ENCODE peak calls at places on chromosomes 3 and 15, in eight cellular contexts. K, S, Z, A, J, Y, X and E are unnamed samples. For H3K4me1, the result is how much of the 10 kb centered on the place peaks cover.

GRCh38 chr3:153667341-153667740 is 453.8 kb upstream of the ARHGEF26 start:
- DNase-seq in Z (no peak), A (no peak), J (peak), K (peak), Y (no peak), S (no peak), X (no peak), E (no peak)

GRCh38 chr3:119331661-119332060 is 37.5 kb downstream of the ARHGAP31 start:
- DNase-seq in S (no peak), Y (no peak), J (no peak), K (no peak), Z (no peak), A (no peak), X (no peak), E (no peak)

GRCh38 chr3:78645628-78646310 is 1122.0 kb downstream of the ROBO1 start:
- DNase-seq in S (peak), Z (peak), K (peak), J (peak), A (peak), Y (no peak), X (no peak), E (no peak)

GRCh38 chr15:52790166-52790708 is at the start of gene ONECUT1:
- DNase-seq in J (peak), A (peak), Z (no peak), X (no peak), S (no peak), K (peak), Y (no peak), E (peak)

GRCh38 chr15:69292826-69293420 is 5.8 kb upstream of the PAQR5 start:
- DNase-seq in X (no peak), S (no peak), J (no peak), Y (no peak), K (no peak), Z (no peak), A (no peak), E (no peak)

GRCh38 chr3:17047904-17048303 is 163.1 kb downstream of the PLCL2 start:
- DNase-seq in J (no peak), A (no peak), S (no peak), Z (no peak), X (no peak), K (no peak), Y (no peak), E (no peak)

GRCh38 chr15:25248583-25249235 is 190.1 kb downstream of the UBE3A start:
- DNase-seq in K (no peak), J (no peak), A (no peak), X (peak), Z (no peak), Y (peak), S (no peak), E (no peak)

GRCh38 chr15:27358751-27359434 is 387.9 kb downstream of the GABRG3 start:
- DNase-seq in K (peak), A (peak), X (no peak), J (peak), S (no peak), Z (peak), Y (no peak), E (no peak)

GRCh38 chr3:124483915-124484470 is 246.3 kb upstream of the UMPS start:
- DNase-seq in J (no peak), Z (no peak), Y (no peak), A (no peak), X (no peak), K (peak), S (no peak), E (no peak)

GRCh38 chr3:14461748-14462324 is 59.4 kb downstream of the SLC6A6 start:
- DNase-seq in J (peak), Y (no peak), K (peak), Z (no peak), X (no peak), A (peak), S (peak), E (peak)

GRCh38 chr3:141915016-141915415 is 38.6 kb downstream of the ATP1B3 start:
- DNase-seq in K (no peak), A (no peak), Y (no peak), X (no peak), S (no peak), Z (no peak), J (no peak), E (no peak)

GRCh38 chr15:65084500-65085206 is 8.1 kb downstream of the KBTBD13 start:
- DNase-seq in Y (no peak), K (no peak), J (no peak), X (no peak), Z (no peak), A (no peak), S (no peak), E (no peak)

GRCh38 chr3:167483708-167484475 is 10.1 kb upstream of the SERPINI2 start:
- DNase-seq in Z (no peak), Y (no peak), K (no peak), A (no peak), X (no peak), S (no peak), J (peak), E (no peak)

GRCh38 chr15:61989698-61990097 is 70.5 kb downstream of the VPS13C start:
- DNase-seq in S (no peak), Z (no peak), A (no peak), K (no peak), J (no peak), X (no peak), Y (no peak), E (no peak)

GRCh38 chr15:58441376-58442070 is 9.7 kb downstream of the LIPC start:
- DNase-seq in Z (no peak), X (no peak), J (no peak), S (no peak), K (peak), Y (no peak), A (no peak), E (no peak)

GRCh38 chr15:101455291-101455916 is 34.1 kb downstream of the PCSK6 start:
- DNase-seq in X (peak), A (no peak), Z (no peak), K (no peak), J (no peak), S (no peak), Y (no peak), E (no peak)

GRCh38 chr3:49358217-49358883 is at the start of gene GPX1:
- DNase-seq in X (peak), K (peak), Z (peak), A (peak), Y (peak), S (peak), J (peak), E (peak)

GRCh38 chr15:65336767-65337435 is 32.4 kb downstream of the RNU5B-1 start:
- DNase-seq in Y (no peak), X (no peak), S (no peak), A (no peak), J (no peak), Z (no peak), K (no peak), E (no peak)

GRCh38 chr15:78714890-78715289 is 73.9 kb upstream of the CHRNB4 start:
- DNase-seq in J (no peak), A (no peak), Z (no peak), Y (no peak), K (peak), S (no peak), X (no peak), E (no peak)

GRCh38 chr3:109081746-109082510 is 36.0 kb downstream of the MORC1 start:
- DNase-seq in S (peak), Y (no peak), X (no peak), A (peak), Z (peak), J (peak), K (peak), E (no peak)

GRCh38 chr3:176814252-176814651 is 383.0 kb downstream of the TBL1XR1 start:
- DNase-seq in A (peak), X (peak), K (peak), S (peak), Y (no peak), J (peak), Z (peak), E (no peak)

GRCh38 chr15:78067328-78068241 is 9.9 kb downstream of the TBC1D2B start:
- DNase-seq in S (no peak), A (no peak), J (no peak), Z (no peak), K (no peak), X (peak), Y (no peak), E (no peak)

GRCh38 chr3:171984883-171985282 is 54.5 kb upstream of the FNDC3B start:
- DNase-seq in A (no peak), K (no peak), Y (no peak), X (peak), S (no peak), Z (no peak), J (no peak), E (no peak)

GRCh38 chr15:44728576-44729393 is 7.5 kb upstream of the TRIM69 start:
- DNase-seq in J (peak), Y (peak), Z (peak), S (peak), K (peak), X (peak), A (peak), E (peak)

GRCh38 chr15:39804026-39804425 is 21.4 kb upstream of the FSIP1 start:
- DNase-seq in X (no peak), S (no peak), A (no peak), Y (no peak), K (peak), Z (no peak), J (no peak), E (no peak)

GRCh38 chr3:99348451-99348850 is 289.9 kb upstream of the COL8A1 start:
- DNase-seq in J (no peak), K (no peak), Y (no peak), A (no peak), X (no peak), Z (no peak), S (no peak), E (no peak)

GRCh38 chr15:99082798-99083197 is 22.1 kb upstream of the SYNM start:
- DNase-seq in K (no peak), Y (no peak), Z (no peak), X (no peak), S (no peak), A (no peak), J (no peak), E (no peak)

GRCh38 chr3:100230715-100231114 is 30.1 kb upstream of the TBC1D23 start:
- DNase-seq in Y (no peak), Z (no peak), K (no peak), J (no peak), S (no peak), X (no peak), A (no peak), E (no peak)

GRCh38 chr3:104825116-104825515 is 541.6 kb upstream of the ALCAM start:
- DNase-seq in K (peak), Y (no peak), X (no peak), J (peak), S (no peak), A (peak), Z (peak), E (no peak)

GRCh38 chr3:63908081-63908736 is 4.0 kb downstream of the SCAANT1 start:
- DNase-seq in K (peak), S (no peak), X (no peak), A (peak), J (peak), Z (no peak), Y (no peak), E (no peak)

GRCh38 chr3:72152551-72153476 is 367.9 kb upstream of the PROK2 start:
- DNase-seq in S (peak), X (peak), Y (peak), K (peak), Z (no peak), A (no peak), J (no peak), E (no peak)

GRCh38 chr3:152309535-152310317 is 41.0 kb downstream of the MBNL1 start:
- DNase-seq in S (no peak), K (peak), Y (no peak), X (no peak), J (no peak), Z (no peak), A (no peak), E (no peak)

GRCh38 chr15:47434641-47435040 is 282.7 kb upstream of the SEMA6D start:
- DNase-seq in S (no peak), Z (no peak), Y (no peak), J (no peak), K (peak), X (no peak), A (no peak), E (no peak)

GRCh38 chr3:59366218-59366617 is 316.4 kb upstream of the CFAP20DC start:
- DNase-seq in Y (no peak), A (no peak), Z (no peak), K (no peak), J (no peak), S (no peak), X (no peak), E (no peak)

GRCh38 chr15:71273731-71274447 is 158.6 kb downstream of the THSD4 start:
- DNase-seq in A (no peak), J (no peak), S (no peak), Y (no peak), K (no peak), X (no peak), Z (no peak), E (no peak)

GRCh38 chr15:31250033-31250432 is 76.6 kb upstream of the KLF13 start:
- DNase-seq in X (no peak), S (no peak), Z (no peak), A (no peak), K (no peak), Y (no peak), J (no peak), E (no peak)

DNA sequence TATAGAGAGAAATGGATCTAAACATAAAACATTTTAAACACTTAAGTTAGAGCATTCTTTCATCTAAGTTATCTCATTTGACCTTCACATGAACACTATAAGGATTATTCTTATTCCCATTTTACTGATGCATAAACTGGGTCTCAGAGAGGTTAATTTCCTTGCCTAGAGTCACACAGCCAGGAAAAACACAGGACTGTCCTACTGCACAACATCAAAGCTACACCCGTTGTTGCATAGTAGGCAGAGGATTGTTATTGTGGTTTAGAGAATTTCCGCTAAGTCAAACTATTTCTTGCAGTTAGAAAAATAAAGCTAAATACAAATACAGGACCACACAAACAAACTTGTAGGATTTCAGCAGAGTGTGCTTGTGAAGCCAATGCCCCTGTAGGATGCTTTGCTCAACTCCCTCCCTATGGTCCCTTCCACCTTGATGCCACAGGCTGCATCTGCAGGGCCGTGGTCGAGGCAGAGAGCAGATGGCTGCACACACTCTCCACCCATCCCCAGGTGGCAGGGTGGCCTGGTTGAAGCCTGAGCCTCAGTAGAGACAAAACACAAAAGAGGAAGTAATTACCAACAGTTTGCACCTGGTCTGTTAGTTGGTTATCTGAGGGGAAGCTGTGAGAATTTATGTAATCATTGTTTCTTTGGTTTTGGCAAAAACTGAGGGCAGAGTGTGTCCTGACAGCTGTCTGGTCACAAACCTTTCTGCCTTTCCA is 41.1 kb upstream of the SKOR1 start:
- DNase-seq in S (no peak), A (no peak), X (no peak), K (no peak), Z (no peak), Y (no peak), J (peak), E (no peak)
- H3K27ac ChIP-seq in S (no peak), A (peak), X (no peak), K (no peak), Z (no peak), Y (no peak), J (no peak), E (no peak)

GRCh38 chr3:194658477-194659242 is 13.3 kb downstream of the LSG1 start:
- DNase-seq in Z (no peak), K (no peak), X (no peak), A (no peak), S (no peak), J (no peak), Y (no peak), E (no peak)
- H3K4me1 ChIP-seq in Z (under half), K (under half), X (under half), A (under half), S (under half), J (under half), Y (under half), E (under half)

GRCh38 chr3:131694351-131694750 is 191.6 kb upstream of the MRPL3 start:
- DNase-seq in A (no peak), S (no peak), K (no peak), Y (no peak), J (no peak), Z (no peak), X (no peak), E (no peak)
- H3K27ac ChIP-seq in A (no peak), S (no peak), K (no peak), Y (no peak), J (no peak), Z (no peak), X (no peak), E (no peak)

DNA sequence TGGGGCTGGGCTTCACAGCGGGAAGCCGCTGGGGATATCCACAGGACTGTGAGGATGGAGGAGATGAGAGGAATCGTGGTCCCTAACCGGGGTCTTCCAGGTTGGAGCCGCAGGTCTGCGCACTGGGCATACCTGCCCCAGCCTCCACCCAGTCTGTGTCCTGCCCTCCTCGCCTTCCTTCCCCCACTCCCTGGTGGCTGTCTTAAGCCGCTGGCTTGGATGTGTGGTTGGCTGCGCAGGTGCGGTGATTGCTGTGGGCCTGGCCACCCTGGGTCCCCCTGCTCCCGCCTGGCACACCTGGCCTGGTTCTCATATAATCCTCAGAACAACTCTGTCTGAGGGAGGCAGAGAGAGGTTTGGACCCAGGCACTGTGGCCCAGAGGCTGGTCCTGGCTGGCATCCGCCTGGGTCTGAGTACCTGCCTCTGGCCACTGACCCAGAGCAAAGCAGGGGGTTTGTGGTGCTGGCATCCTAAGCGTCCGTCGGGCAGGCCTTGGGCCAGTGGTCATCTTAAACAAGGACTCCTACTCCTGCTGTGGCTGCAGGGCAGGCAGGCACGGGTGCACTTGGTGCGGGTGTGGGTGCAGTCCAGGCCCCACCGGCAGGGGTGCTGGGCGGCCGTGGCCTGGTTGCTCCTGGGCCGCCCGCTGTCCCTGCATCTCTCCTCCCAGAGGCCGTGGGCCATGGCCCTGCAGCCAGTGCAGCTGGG is 18.7 kb downstream of the PLXNA1 start:
- DNase-seq in Y (no peak), Z (no peak), X (no peak), K (no peak), J (no peak), A (no peak), S (no peak), E (no peak)
- H3K4me1 ChIP-seq in Y (under half), Z (under half), X (under half), K (under half), J (under half), A (under half), S (under half), E (under half)

GRCh38 chr3:111856501-111856900 is 2.6 kb upstream of the PHLDB2 start:
- DNase-seq in J (no peak), Z (no peak), X (no peak), S (no peak), Y (no peak), A (no peak), K (no peak), E (no peak)

GRCh38 chr3:111859974-111860859 is 1.2 kb downstream of the PHLDB2 start:
- DNase-seq in K (peak), J (peak), Y (peak), X (peak), S (peak), A (peak), Z (no peak), E (peak)

GRCh38 chr3:111859061-111859973 is at the start of gene PHLDB2:
- DNase-seq in X (peak), S (no peak), Y (peak), J (peak), A (peak), Z (no peak), K (peak), E (peak)

GRCh38 chr3:111857474-111857873 is 1.6 kb upstream of the PHLDB2 start:
- DNase-seq in A (no peak), Y (no peak), X (no peak), K (no peak), Z (no peak), S (no peak), J (no peak), E (no peak)

GRCh38 chr3:111858641-111859040 is 424 bp upstream of the PHLDB2 start:
- DNase-seq in K (no peak), A (peak), Y (no peak), Z (no peak), J (peak), X (no peak), S (no peak), E (no peak)
- H3K27ac ChIP-seq in K (peak), A (no peak), Y (peak), Z (no peak), J (peak), X (peak), S (peak), E (peak)

GRCh38 chr15:68209735-68210408 is 4.7 kb upstream of the CALML4 start:
- DNase-seq in Y (no peak), Z (no peak), S (no peak), J (no peak), X (peak), K (no peak), A (no peak), E (no peak)
- H3K4me1 ChIP-seq in Y (under half), Z (under half), S (under half), J (under half), X (under half), K (under half), A (under half), E (under half)

GRCh38 chr3:46918202-46918601 is 40.7 kb downstream of the PTH1R start:
- DNase-seq in J (no peak), X (no peak), K (no peak), Y (no peak), Z (no peak), A (no peak), S (no peak), E (no peak)
- H3K27ac ChIP-seq in J (no peak), X (no peak), K (no peak), Y (no peak), Z (no peak), A (no peak), S (no peak), E (no peak)

GRCh38 chr3:61682671-61683408 is 121.5 kb downstream of the PTPRG start:
- DNase-seq in X (no peak), A (peak), Y (no peak), J (peak), S (peak), K (no peak), Z (no peak), E (no peak)
- H3K4me1 ChIP-seq in X (under half), A (half or more), Y (under half), J (under half), S (half or more), K (under half), Z (under half), E (under half)

GRCh38 chr15:90982135-90982534 is 12.2 kb downstream of the PRC1 start:
- DNase-seq in A (no peak), Y (no peak), K (peak), Z (no peak), X (no peak), S (no peak), J (no peak), E (no peak)
- H3K27ac ChIP-seq in A (no peak), Y (no peak), K (peak), Z (no peak), X (no peak), S (no peak), J (no peak), E (no peak)

GRCh38 chr3:39149059-39149455 is 4.3 kb downstream of the CSRNP1 start:
- DNase-seq in Y (no peak), Z (no peak), K (no peak), J (no peak), S (no peak), X (no peak), A (no peak), E (peak)
- H3K4me1 ChIP-seq in Y (under half), Z (under half), K (half or more), J (under half), S (half or more), X (under half), A (under half), E (half or more)